ENCODE peak calls at places on chromosomes 12 and 14, in six cellular contexts. One of them, this sample, is unnamed.

GRCh38 chr14:81437226-81437625 is 37.1 kb upstream of the STON2 start:
- DNase-seq in spleen: no peak
- DNase-seq in cardiac muscle cell: no peak
- DNase-seq in psoas muscle: no peak
- DNase-seq in sigmoid colon: no peak
- DNase-seq in neural progenitor cell: no peak
- DNase-seq in this sample: no peak

GRCh38 chr14:77044776-77045569 is 16.5 kb upstream of the IRF2BPL start:
- DNase-seq in neural progenitor cell: no peak
- DNase-seq in sigmoid colon: peak; percentile 93
- DNase-seq in spleen: no peak
- DNase-seq in cardiac muscle cell: peak; percentile 91
- DNase-seq in psoas muscle: peak; percentile 77
- DNase-seq in this sample: no peak

GRCh38 chr12:106145539-106146447 is 7.0 kb upstream of the NUAK1 start:
- DNase-seq in psoas muscle: no peak
- DNase-seq in cardiac muscle cell: peak; percentile 67
- DNase-seq in spleen: no peak
- DNase-seq in neural progenitor cell: no peak
- DNase-seq in sigmoid colon: no peak
- DNase-seq in this sample: peak; percentile 75

GRCh38 chr14:104924421-104925213 is at the start of gene PLD4:
- DNase-seq in sigmoid colon: peak; percentile 26
- DNase-seq in spleen: peak; percentile 79
- DNase-seq in neural progenitor cell: no peak
- DNase-seq in cardiac muscle cell: no peak
- DNase-seq in psoas muscle: no peak
- DNase-seq in this sample: no peak

GRCh38 chr14:73762375-73762822 is 48.2 kb upstream of the PNMA1 start:
- DNase-seq in psoas muscle: no peak
- DNase-seq in sigmoid colon: no peak
- DNase-seq in neural progenitor cell: no peak
- DNase-seq in cardiac muscle cell: no peak
- DNase-seq in spleen: no peak
- DNase-seq in this sample: no peak

GRCh38 chr12:120258323-120258896 is 7.1 kb downstream of the PXN start:
- DNase-seq in spleen: no peak
- DNase-seq in cardiac muscle cell: no peak
- DNase-seq in sigmoid colon: no peak
- DNase-seq in psoas muscle: no peak
- DNase-seq in neural progenitor cell: no peak
- DNase-seq in this sample: no peak

GRCh38 chr14:21171128-21171527 is 15.3 kb upstream of the OR5AU1 start:
- DNase-seq in sigmoid colon: no peak
- DNase-seq in cardiac muscle cell: peak; percentile 26
- DNase-seq in psoas muscle: no peak
- DNase-seq in spleen: no peak
- DNase-seq in neural progenitor cell: no peak
- DNase-seq in this sample: no peak

GRCh38 chr12:29725587-29726320 is 58.0 kb downstream of the TMTC1 start:
- DNase-seq in sigmoid colon: peak; percentile 72
- DNase-seq in cardiac muscle cell: peak; percentile 97
- DNase-seq in psoas muscle: peak; percentile 70
- DNase-seq in neural progenitor cell: no peak
- DNase-seq in spleen: no peak
- DNase-seq in this sample: peak; percentile 86

GRCh38 chr12:67630373-67631088 is 18.0 kb upstream of the DYRK2 start:
- DNase-seq in psoas muscle: peak; percentile 52
- DNase-seq in spleen: peak; percentile 95
- DNase-seq in cardiac muscle cell: peak; percentile 29
- DNase-seq in sigmoid colon: no peak
- DNase-seq in neural progenitor cell: peak; percentile 8
- DNase-seq in this sample: no peak

GRCh38 chr12:51218607-51219161 is 822 bp upstream of the POU6F1 start:
- DNase-seq in cardiac muscle cell: peak; percentile 6
- DNase-seq in sigmoid colon: no peak
- DNase-seq in psoas muscle: no peak
- DNase-seq in spleen: no peak
- DNase-seq in neural progenitor cell: peak; percentile 21
- DNase-seq in this sample: no peak

GRCh38 chr12:75641031-75641780 is 129.8 kb upstream of the KRR1 start:
- DNase-seq in neural progenitor cell: no peak
- DNase-seq in sigmoid colon: no peak
- DNase-seq in spleen: no peak
- DNase-seq in cardiac muscle cell: peak; percentile 80
- DNase-seq in psoas muscle: no peak
- DNase-seq in this sample: no peak

GRCh38 chr14:74551903-74552371 is 58.4 kb downstream of the ISCA2 start:
- DNase-seq in cardiac muscle cell: peak; percentile 7
- DNase-seq in psoas muscle: peak; percentile 80
- DNase-seq in neural progenitor cell: peak; percentile 44
- DNase-seq in sigmoid colon: no peak
- DNase-seq in spleen: no peak
- DNase-seq in this sample: peak; percentile 85

GRCh38 chr12:28027947-28028724 is 55.6 kb upstream of the PTHLH start:
- DNase-seq in cardiac muscle cell: peak; percentile 26
- DNase-seq in sigmoid colon: no peak
- DNase-seq in psoas muscle: no peak
- DNase-seq in spleen: no peak
- DNase-seq in neural progenitor cell: no peak
- DNase-seq in this sample: no peak

GRCh38 chr12:70692681-70693288 is 55.6 kb upstream of the PTPRB start:
- DNase-seq in spleen: no peak
- DNase-seq in cardiac muscle cell: peak; percentile 59
- DNase-seq in neural progenitor cell: peak; percentile 7
- DNase-seq in psoas muscle: no peak
- DNase-seq in sigmoid colon: no peak
- DNase-seq in this sample: no peak

GRCh38 chr14:92507174-92507768 is 6.3 kb upstream of the RIN3 start:
- DNase-seq in sigmoid colon: peak; percentile 69
- DNase-seq in cardiac muscle cell: no peak
- DNase-seq in neural progenitor cell: no peak
- DNase-seq in psoas muscle: no peak
- DNase-seq in spleen: peak; percentile 88
- DNase-seq in this sample: no peak

GRCh38 chr12:112822056-112822455 is 30.5 kb downstream of the RPH3A start:
- DNase-seq in neural progenitor cell: no peak
- DNase-seq in cardiac muscle cell: no peak
- DNase-seq in psoas muscle: no peak
- DNase-seq in spleen: no peak
- DNase-seq in sigmoid colon: no peak
- DNase-seq in this sample: peak; percentile 63

GRCh38 chr14:21026988-21027315 is 2.1 kb upstream of the NDRG2 start:
- DNase-seq in psoas muscle: peak; percentile 76
- DNase-seq in neural progenitor cell: no peak
- DNase-seq in sigmoid colon: no peak
- DNase-seq in cardiac muscle cell: peak; percentile 54
- DNase-seq in spleen: no peak
- DNase-seq in this sample: peak; percentile 72

GRCh38 chr14:24775919-24776318 is 141.9 kb upstream of the GZMB start:
- DNase-seq in spleen: peak; percentile 10
- DNase-seq in psoas muscle: no peak
- DNase-seq in neural progenitor cell: no peak
- DNase-seq in cardiac muscle cell: no peak
- DNase-seq in sigmoid colon: no peak
- DNase-seq in this sample: no peak

GRCh38 chr12:24363177-24363754 is 413.8 kb upstream of the SOX5 start:
- DNase-seq in cardiac muscle cell: no peak
- DNase-seq in neural progenitor cell: no peak
- DNase-seq in sigmoid colon: no peak
- DNase-seq in spleen: no peak
- DNase-seq in psoas muscle: no peak
- DNase-seq in this sample: no peak

GRCh38 chr14:32896979-32897723 is 41.5 kb upstream of the NPAS3 start:
- DNase-seq in neural progenitor cell: no peak
- DNase-seq in spleen: no peak
- DNase-seq in sigmoid colon: no peak
- DNase-seq in cardiac muscle cell: peak; percentile 23
- DNase-seq in psoas muscle: no peak
- DNase-seq in this sample: no peak

GRCh38 chr14:67764496-67764895 is 51.9 kb downstream of the ZFYVE26 start:
- DNase-seq in spleen: no peak
- DNase-seq in neural progenitor cell: no peak
- DNase-seq in sigmoid colon: no peak
- DNase-seq in cardiac muscle cell: no peak
- DNase-seq in psoas muscle: no peak
- DNase-seq in this sample: no peak

GRCh38 chr14:20712900-20713299 is 24.3 kb downstream of the ANG start:
- DNase-seq in spleen: no peak
- DNase-seq in psoas muscle: no peak
- DNase-seq in sigmoid colon: no peak
- DNase-seq in cardiac muscle cell: no peak
- DNase-seq in neural progenitor cell: no peak
- DNase-seq in this sample: no peak

GRCh38 chr14:96206461-96206860 is 1.8 kb downstream of the BDKRB2 start:
- DNase-seq in spleen: no peak
- DNase-seq in cardiac muscle cell: no peak
- DNase-seq in neural progenitor cell: no peak
- DNase-seq in psoas muscle: no peak
- DNase-seq in sigmoid colon: no peak
- DNase-seq in this sample: no peak

GRCh38 chr12:100720016-100720654 is 74.4 kb upstream of the ANO4 start:
- DNase-seq in sigmoid colon: no peak
- DNase-seq in psoas muscle: no peak
- DNase-seq in cardiac muscle cell: peak; percentile 4
- DNase-seq in spleen: no peak
- DNase-seq in neural progenitor cell: no peak
- DNase-seq in this sample: no peak

GRCh38 chr14:91269076-91269991 is 24.8 kb upstream of the GPR68 start:
- DNase-seq in sigmoid colon: no peak
- DNase-seq in neural progenitor cell: no peak
- DNase-seq in spleen: no peak
- DNase-seq in cardiac muscle cell: peak; percentile 52
- DNase-seq in psoas muscle: peak; percentile 70
- DNase-seq in this sample: no peak
- H3K4me3 ChIP-seq in sigmoid colon: no peak overlapping the region
- H3K4me3 ChIP-seq in neural progenitor cell: no peak overlapping the region
- H3K4me3 ChIP-seq in spleen: no peak overlapping the region
- H3K4me3 ChIP-seq in cardiac muscle cell: no peak overlapping the region
- H3K4me3 ChIP-seq in psoas muscle: no peak overlapping the region
- H3K4me3 ChIP-seq in this sample: peak overlapping the region; percentile 51

DNA sequence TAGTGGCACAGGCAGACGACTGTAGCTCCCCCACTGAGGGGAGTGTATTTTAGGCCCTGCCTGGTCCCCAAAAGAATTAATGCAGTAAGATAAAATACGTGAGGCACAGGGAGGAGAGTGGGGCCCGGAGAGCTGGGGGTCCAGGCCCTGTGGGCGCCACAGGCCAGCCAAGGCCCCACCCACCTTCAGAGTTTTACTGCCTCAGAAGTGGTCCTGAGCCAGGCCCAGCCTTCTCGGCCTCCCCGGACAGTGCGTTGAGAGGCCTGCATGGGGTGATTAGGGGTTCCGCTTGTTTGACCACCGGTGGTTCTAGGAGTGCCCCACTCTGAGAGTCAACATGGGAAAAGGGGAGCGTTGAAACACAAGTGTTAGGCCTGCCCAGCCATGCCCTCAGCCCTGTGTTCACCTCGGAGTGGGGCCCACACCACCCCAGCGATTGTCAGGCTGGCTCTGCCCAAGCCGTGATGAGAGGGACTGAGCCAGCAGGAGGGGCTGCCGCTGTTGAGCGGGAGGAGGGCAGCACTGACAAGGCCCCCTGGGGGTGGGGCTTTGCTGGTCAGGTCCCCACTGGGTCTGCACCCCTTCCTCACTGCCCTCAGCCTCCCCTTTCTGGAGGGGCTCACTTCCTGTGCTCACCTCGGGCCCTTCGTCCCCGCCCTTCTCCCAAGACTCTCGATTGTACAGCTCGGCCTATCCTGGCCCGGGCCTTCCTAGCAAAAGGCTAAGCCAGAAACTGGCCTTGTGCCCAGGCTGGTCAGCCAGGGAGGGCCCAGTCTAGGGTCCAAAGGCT is 4.8 kb downstream of the CKB start:
- DNase-seq in psoas muscle: peak; percentile 59
- DNase-seq in cardiac muscle cell: peak; percentile 42
- DNase-seq in neural progenitor cell: no peak
- DNase-seq in spleen: peak; percentile 73
- DNase-seq in sigmoid colon: peak; percentile 81
- DNase-seq in this sample: peak; percentile 74
- H3K27ac ChIP-seq in psoas muscle: no peak overlapping the region
- H3K27ac ChIP-seq in cardiac muscle cell: peak overlapping the region; percentile 73
- H3K27ac ChIP-seq in neural progenitor cell: no peak overlapping the region
- H3K27ac ChIP-seq in spleen: peak overlapping the region; percentile 5
- H3K27ac ChIP-seq in sigmoid colon: peak overlapping the region; percentile 92
- H3K27ac ChIP-seq in this sample: peak overlapping the region; percentile 76

DNA sequence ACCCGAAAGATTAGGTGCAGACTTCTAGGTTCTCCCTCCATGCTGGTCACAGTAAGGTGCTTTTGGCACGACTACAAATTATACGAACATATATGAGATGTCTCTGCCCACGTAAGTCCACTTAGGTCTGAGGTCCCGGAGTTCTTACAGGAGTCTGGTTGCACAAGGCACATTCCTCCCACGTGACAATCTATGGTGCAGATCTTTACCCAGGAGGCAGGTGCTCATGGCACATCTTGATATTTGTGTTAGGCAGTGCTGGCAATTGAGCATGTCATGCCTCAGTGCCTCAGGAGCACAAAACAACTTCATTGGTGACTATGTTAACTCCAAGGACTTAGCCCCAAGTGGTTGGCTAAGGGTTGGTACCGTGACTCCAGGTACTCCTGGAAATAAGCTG is 92.0 kb upstream of the AMN1 start:
- DNase-seq in sigmoid colon: no peak
- DNase-seq in cardiac muscle cell: no peak
- DNase-seq in neural progenitor cell: no peak
- DNase-seq in psoas muscle: no peak
- DNase-seq in spleen: no peak
- DNase-seq in this sample: no peak
- TF ChIP-seq CTCF in sigmoid colon: no peak
- TF ChIP-seq CTCF in cardiac muscle cell: no peak
- TF ChIP-seq CTCF in neural progenitor cell: no peak
- TF ChIP-seq CTCF in psoas muscle: no peak
- TF ChIP-seq CTCF in spleen: no peak
- TF ChIP-seq CTCF in this sample: no peak

DNA sequence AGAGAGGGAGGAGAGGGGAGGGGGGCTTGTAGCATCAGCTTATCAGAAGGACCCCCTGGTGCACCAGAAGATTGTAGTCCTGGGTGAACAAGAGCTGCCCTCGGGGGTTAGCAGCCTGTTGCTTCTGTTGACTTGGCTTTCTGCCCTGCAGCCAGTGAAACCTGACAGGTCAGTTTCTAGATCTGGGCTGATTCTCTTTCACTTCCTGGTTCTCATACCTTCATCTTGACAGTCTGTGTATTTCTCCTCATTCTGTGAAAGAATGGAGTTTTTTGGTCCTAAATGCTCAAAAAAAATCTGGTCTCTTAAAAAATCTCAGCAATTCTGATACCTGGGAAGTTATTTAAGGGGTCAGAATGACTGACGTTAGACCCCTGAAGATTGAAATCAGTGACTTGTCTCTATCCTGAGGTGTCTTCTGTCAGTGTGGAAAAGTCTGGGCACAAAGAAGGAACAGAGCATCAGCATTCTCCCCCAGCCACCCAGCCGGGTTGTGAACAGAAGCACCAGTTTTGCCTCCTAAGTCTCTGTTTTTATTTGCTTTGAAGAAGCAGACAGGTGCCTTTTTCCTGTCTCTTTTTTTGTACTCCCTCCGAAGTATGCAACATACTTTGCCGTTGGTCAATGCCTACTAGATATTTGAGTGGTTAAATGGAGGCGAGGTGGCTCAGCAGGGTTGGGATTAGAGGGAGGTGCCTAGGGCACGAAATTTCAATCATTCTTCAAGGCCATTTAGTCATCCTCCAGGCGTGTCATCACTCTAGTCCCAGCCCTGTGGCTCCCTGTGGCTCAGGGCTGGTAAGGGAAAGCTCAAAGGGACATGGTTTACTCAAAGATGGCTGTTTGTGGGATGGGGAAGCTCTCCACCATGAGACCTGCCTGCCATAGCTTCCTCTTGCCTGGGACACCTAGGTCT is 24.0 kb downstream of the TTC9 start:
- DNase-seq in neural progenitor cell: peak; percentile 11
- DNase-seq in cardiac muscle cell: no peak
- DNase-seq in psoas muscle: no peak
- DNase-seq in sigmoid colon: no peak
- DNase-seq in spleen: no peak
- DNase-seq in this sample: no peak
- H3K4me3 ChIP-seq in neural progenitor cell: no peak overlapping the region
- H3K4me3 ChIP-seq in cardiac muscle cell: no peak overlapping the region
- H3K4me3 ChIP-seq in psoas muscle: no peak overlapping the region
- H3K4me3 ChIP-seq in sigmoid colon: no peak overlapping the region
- H3K4me3 ChIP-seq in spleen: no peak overlapping the region
- H3K4me3 ChIP-seq in this sample: no peak overlapping the region